ENCODE peak calls at places on chromosomes 11 and 22, in six cellular contexts. S is PC-9; W is GM06990; Z is NCI-H526; X is AG04449; Y is activated T-cell treated with anti-CD3 and anti-CD28 coated beads, Interleukin-2, amount 50 U/mL, for 72 hours. I is an unnamed sample.

GRCh38 chr22:30906946-30907345 is 61.6 kb downstream of the MORC2 start:
- DNase-seq in S (no peak), W (no peak), Z (no peak), X (no peak), Y (no peak), I (no peak)

GRCh38 chr11:86811637-86812321 is 11.4 kb downstream of the PRSS23 start:
- DNase-seq in S (peak; percentile 52), W (no peak), Z (no peak), X (no peak), Y (no peak), I (no peak)

GRCh38 chr22:47213571-47214230 is 451.3 kb downstream of the TBC1D22A start:
- DNase-seq in S (peak; percentile 31), W (no peak), Z (no peak), X (no peak), Y (peak; percentile 58), I (no peak)

GRCh38 chr11:64802370-64803162 is 448 bp downstream of the MAP4K2 start:
- DNase-seq in S (no peak), W (peak; percentile 62), Z (no peak), X (no peak), Y (no peak), I (no peak)

GRCh38 chr11:68470304-68470811 is 9.8 kb downstream of the PPP6R3 start:
- DNase-seq in S (no peak), W (no peak), Z (no peak), X (no peak), Y (no peak), I (no peak)

GRCh38 chr11:75035911-75036536 is 47.3 kb downstream of the NEU3 start:
- DNase-seq in S (peak; percentile 87), W (no peak), Z (no peak), X (no peak), Y (no peak), I (no peak)

GRCh38 chr22:49925525-49926128 is 7.2 kb downstream of the CRELD2 start:
- DNase-seq in S (no peak), W (peak; percentile 86), Z (no peak), X (no peak), Y (peak; percentile 73), I (peak; percentile 67)

GRCh38 chr22:36853407-36854099 is 7.3 kb upstream of the NCF4 start:
- DNase-seq in S (peak; percentile 66), W (peak; percentile 80), Z (peak; percentile 16), X (no peak), Y (peak; percentile 95), I (peak; percentile 70)

GRCh38 chr11:16184588-16184987 is 171.8 kb downstream of the SOX6 start:
- DNase-seq in S (peak; percentile 0), W (no peak), Z (no peak), X (peak; percentile 63), Y (no peak), I (no peak)

GRCh38 chr22:33756508-33756949 is 163.7 kb downstream of the LARGE1 start:
- DNase-seq in S (no peak), W (no peak), Z (no peak), X (no peak), Y (no peak), I (no peak)

GRCh38 chr11:30879322-30880020 is 293.3 kb upstream of the MPPED2 start:
- DNase-seq in S (no peak), W (no peak), Z (peak; percentile 24), X (no peak), Y (no peak), I (no peak)

GRCh38 chr11:71977743-71978418 is 20.8 kb upstream of the IL18BP start:
- DNase-seq in S (peak; percentile 35), W (no peak), Z (peak; percentile 50), X (no peak), Y (peak; percentile 54), I (no peak)

GRCh38 chr22:48496226-48496845 is 1331.3 kb downstream of the BRD1 start:
- DNase-seq in S (no peak), W (no peak), Z (no peak), X (no peak), Y (no peak), I (no peak)

I was measured in GM12891.